ENCODE peak calls at places on chromosomes 6 and 20, in four cellular contexts. H is ovary, B is foreskin fibroblast, D is left lung. U is an unnamed sample.
A peak's percentile ranks its signal among the peaks of the same experiment; 100 is the strongest.

GRCh38 chr6:157988700-157989063 is 7.0 kb downstream of the SYNJ2 start:
- DNase-seq in H (no peak), B (no peak), D (no peak), U (no peak)

GRCh38 chr20:17747431-17747846 is 47.7 kb downstream of the BANF2 start:
- DNase-seq in H (no peak), B (peak; percentile 93), D (no peak), U (no peak)

GRCh38 chr20:49701313-49701731 is 12.4 kb downstream of the B4GALT5 start:
- DNase-seq in H (no peak), B (peak; percentile 64), D (no peak), U (no peak)

GRCh38 chr6:155026366-155027045 is 31.4 kb downstream of the TIAM2 start:
- DNase-seq in H (no peak), B (peak; percentile 96), D (peak; percentile 80), U (no peak)

GRCh38 chr6:122800906-122801305 is 11.8 kb downstream of the SMPDL3A start:
- DNase-seq in H (no peak), B (no peak), D (no peak), U (no peak)

GRCh38 chr6:72624557-72625160 is 2.8 kb downstream of the KCNQ5 start:
- DNase-seq in H (no peak), B (peak; percentile 36), D (no peak), U (no peak)

GRCh38 chr20:12237772-12238171 is 320.1 kb downstream of the BTBD3 start:
- DNase-seq in H (no peak), B (peak; percentile 77), D (no peak), U (no peak)

GRCh38 chr20:13231031-13231752 is 10.1 kb downstream of the ISM1 start:
- DNase-seq in H (no peak), B (peak; percentile 91), D (no peak), U (no peak)

GRCh38 chr6:34234667-34235604 is 1.7 kb upstream of the HMGA1 start:
- DNase-seq in H (no peak), B (peak; percentile 23), D (peak; percentile 85), U (peak; percentile 88)

GRCh38 chr20:44911264-44911921 is 1.5 kb downstream of the PABPC1L start:
- DNase-seq in H (no peak), B (peak; percentile 66), D (peak; percentile 87), U (peak; percentile 67)

GRCh38 chr6:44642870-44643522 is 255.5 kb downstream of the CDC5L start:
- DNase-seq in H (no peak), B (peak; percentile 18), D (no peak), U (no peak)

GRCh38 chr6:111777357-111777756 is 95.9 kb downstream of the FYN start:
- DNase-seq in H (no peak), B (no peak), D (no peak), U (no peak)

GRCh38 chr20:5353624-5354496 is 37.1 kb upstream of the PROKR2 start:
- DNase-seq in H (no peak), B (peak; percentile 6), D (no peak), U (no peak)

GRCh38 chr20:51569815-51570741 is 27.6 kb upstream of the NFATC2 start:
- DNase-seq in H (no peak), B (peak; percentile 36), D (no peak), U (no peak)

GRCh38 chr20:50652702-50653294 is 38.5 kb downstream of the RIPOR3 start:
- DNase-seq in H (no peak), B (no peak), D (no peak), U (no peak)

GRCh38 chr6:157101166-157101565 is 222.2 kb downstream of the TMEM242 start:
- DNase-seq in H (no peak), B (no peak), D (no peak), U (no peak)

GRCh38 chr20:32737371-32738223 is 5.7 kb downstream of the COMMD7 start:
- DNase-seq in H (no peak), B (peak; percentile 73), D (no peak), U (no peak)

GRCh38 chr20:42483694-42484303 is 705.9 kb downstream of the PTPRT start:
- DNase-seq in H (no peak), B (no peak), D (no peak), U (no peak)

GRCh38 chr6:111716325-111716724 is 110.6 kb upstream of the TRAF3IP2 start:
- DNase-seq in H (no peak), B (no peak), D (no peak), U (no peak)

GRCh38 chr6:1611572-1612385 is 2.1 kb downstream of the FOXC1 start:
- DNase-seq in H (no peak), B (peak; percentile 49), D (peak; percentile 79), U (no peak)

GRCh38 chr6:130846507-130846906 is 19.3 kb downstream of the SMLR1 start:
- DNase-seq in H (no peak), B (no peak), D (no peak), U (no peak)

GRCh38 chr6:130840050-130840449 is 12.8 kb downstream of the SMLR1 start:
- DNase-seq in H (no peak), B (no peak), D (no peak), U (no peak)

GRCh38 chr6:130841128-130841728 is 14.0 kb downstream of the SMLR1 start:
- DNase-seq in H (no peak), B (no peak), D (no peak), U (no peak)

GRCh38 chr6:130847546-130847945 is 20.3 kb downstream of the SMLR1 start:
- DNase-seq in H (no peak), B (no peak), D (no peak), U (no peak)

GRCh38 chr6:130843575-130844320 is 16.5 kb downstream of the SMLR1 start:
- DNase-seq in H (no peak), B (peak; percentile 73), D (no peak), U (no peak)
- TF ChIP-seq CTCF in H (peak; percentile 67), B (peak; percentile 42), D (no peak), U (peak; percentile 78)

GRCh38 chr20:58637466-58638198 is 13.5 kb upstream of the STX16 start:
- DNase-seq in H (no peak), B (no peak), D (no peak), U (no peak)

GRCh38 chr20:58640446-58640845 is 10.6 kb upstream of the STX16 start:
- DNase-seq in H (no peak), B (peak; percentile 41), D (no peak), U (no peak)

GRCh38 chr20:58638467-58639181 is 12.5 kb upstream of the STX16 start:
- DNase-seq in H (no peak), B (no peak), D (no peak), U (no peak)

GRCh38 chr20:58636983-58637421 is 14.1 kb upstream of the STX16 start:
- DNase-seq in H (no peak), B (no peak), D (no peak), U (no peak)

GRCh38 chr20:58639182-58640146 is 11.6 kb upstream of the STX16 start:
- DNase-seq in H (no peak), B (peak; percentile 21), D (no peak), U (no peak)
- TF ChIP-seq CTCF in H (no peak), B (peak; percentile 4), D (no peak), U (no peak)

DNA sequence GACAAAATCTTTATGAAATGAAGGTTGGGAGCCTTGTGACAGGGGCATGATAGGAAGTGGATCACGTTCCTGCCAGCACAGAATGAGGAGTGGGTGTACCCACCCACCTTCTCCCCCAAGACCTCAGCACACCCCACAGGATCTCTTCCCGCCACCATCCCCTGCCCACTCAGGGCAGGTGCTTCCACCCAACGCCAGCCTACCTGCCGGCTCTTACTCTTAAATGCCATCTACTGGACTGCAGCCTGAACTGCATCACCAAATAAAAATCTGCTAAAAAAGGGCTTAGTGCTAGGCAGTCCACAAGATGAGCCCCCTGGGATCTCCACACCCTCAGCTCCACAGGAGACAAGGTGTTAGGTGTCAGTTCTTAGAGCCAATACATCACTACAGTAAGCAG is 20.6 kb downstream of the DTNBP1 start:
- DNase-seq in H (no peak), B (no peak), D (no peak), U (no peak)
- TF ChIP-seq CTCF in H (no peak), B (peak; percentile 21), D (no peak), U (peak; percentile 32)

GRCh38 chr20:46148313-46149213 is 30.4 kb downstream of the CD40 start:
- DNase-seq in H (no peak), B (no peak), D (no peak), U (no peak)

GRCh38 chr20:46154796-46155195 is 36.7 kb downstream of the CD40 start:
- DNase-seq in H (no peak), B (no peak), D (no peak), U (no peak)

GRCh38 chr20:46150982-46151381 is 32.9 kb downstream of the CD40 start:
- DNase-seq in H (no peak), B (no peak), D (no peak), U (no peak)

GRCh38 chr20:46152824-46153586 is 34.9 kb downstream of the CD40 start:
- DNase-seq in H (no peak), B (no peak), D (no peak), U (no peak)

GRCh38 chr20:46151936-46152335 is 33.8 kb downstream of the CD40 start:
- DNase-seq in H (no peak), B (no peak), D (no peak), U (no peak)
- TF ChIP-seq CTCF in H (no peak), B (peak; percentile 7), D (no peak), U (peak; percentile 55)

DNA sequence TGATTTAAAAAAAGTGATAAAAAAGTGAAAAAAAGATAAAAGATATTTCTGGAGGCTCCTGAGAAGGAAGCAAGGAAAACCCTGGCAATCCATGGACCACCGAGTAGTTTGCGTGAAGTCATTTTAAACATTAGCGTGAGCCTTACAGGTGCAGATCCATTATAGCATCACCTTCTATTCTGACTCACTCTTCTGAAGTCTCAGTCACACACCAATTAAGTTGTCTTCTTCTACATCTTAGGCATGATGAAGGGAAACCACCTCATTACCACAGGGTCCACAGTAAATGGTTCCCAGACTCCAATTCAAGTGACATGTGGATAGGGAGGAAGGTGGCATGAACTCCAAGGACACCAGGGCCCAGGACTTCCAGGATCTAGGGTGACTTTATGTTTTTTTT is 99.1 kb downstream of the GJA10 start:
- DNase-seq in H (no peak), B (no peak), D (no peak), U (no peak)
- TF ChIP-seq CTCF in H (no peak), B (no peak), D (no peak), U (no peak)

GRCh38 chr20:22723659-22724058 is 139.3 kb upstream of the FOXA2 start:
- DNase-seq in H (no peak), B (peak; percentile 49), D (no peak), U (no peak)
- TF ChIP-seq CTCF in H (no peak), B (no peak), D (no peak), U (no peak)

GRCh38 chr20:37580069-37580468 is 52.4 kb upstream of the BLCAP start:
- DNase-seq in H (no peak), B (no peak), D (no peak), U (no peak)
- TF ChIP-seq CTCF in H (no peak), B (no peak), D (no peak), U (no peak)

DNA sequence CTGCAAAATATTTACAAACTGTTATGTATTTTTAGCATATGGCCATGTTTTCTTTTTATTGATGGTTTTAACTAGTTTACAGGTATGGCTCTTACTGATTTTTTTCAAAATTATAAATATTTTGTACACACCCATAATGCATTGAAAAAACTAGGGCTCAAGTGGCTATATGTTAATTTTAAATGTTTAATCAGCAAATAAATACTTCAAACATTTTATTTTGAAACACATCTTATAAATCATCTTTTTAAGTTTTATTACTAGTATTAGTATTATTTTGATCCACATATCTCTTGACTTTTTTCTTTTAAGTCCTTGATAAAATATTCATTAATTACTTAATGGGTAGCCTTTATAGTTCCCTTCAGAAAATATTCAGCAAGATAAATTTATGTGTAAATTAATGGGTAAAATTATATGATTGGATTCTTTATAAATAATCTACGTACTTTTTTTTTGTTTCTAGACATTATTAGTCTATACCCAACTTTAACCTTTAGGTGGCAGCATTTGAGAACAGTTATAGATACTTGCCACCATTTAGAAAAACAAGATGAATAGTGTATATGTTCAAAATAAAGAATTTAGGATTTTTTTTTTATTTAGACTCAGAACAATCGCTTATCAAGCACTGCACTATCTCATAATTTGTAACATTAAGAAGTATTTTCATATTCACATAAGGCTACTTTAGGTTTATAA is 241.9 kb downstream of the ADGRB3 start:
- DNase-seq in H (no peak), B (peak; percentile 33), D (no peak), U (no peak)
- TF ChIP-seq CTCF in H (no peak), B (no peak), D (peak; percentile 36), U (peak; percentile 69)

U was measured in progenitor cell of endocrine pancreas.